ENCODE peak calls at places on chromosome 14, in ten cellular contexts. H is A549, P is heart left ventricle, W is stomach, K is uterus, T is Peyer's patch, R is spleen, Y is tibial nerve, Q is esophagus squamous epithelium, V is IMR-90. X is an unnamed sample.

GRCh38 chr14:95961481-95961880 is 77.7 kb upstream of the C14orf132 start:
- DNase-seq in H (no peak), P (no peak), W (no peak), K (no peak), T (no peak), R (no peak), Y (no peak), Q (no peak), V (no peak), X (no peak)

GRCh38 chr14:64724578-64724930 is 20.3 kb downstream of the PLEKHG3 start:
- DNase-seq in H (no peak), P (no peak), W (no peak), K (no peak), T (no peak), R (peak), Y (no peak), Q (no peak), V (no peak), X (no peak)

GRCh38 chr14:71606064-71606463 is 326.2 kb upstream of the RGS6 start:
- DNase-seq in H (no peak), P (no peak), W (no peak), K (no peak), T (no peak), R (no peak), Y (no peak), Q (no peak), V (no peak), X (no peak)

GRCh38 chr14:93914278-93914677 is 12.9 kb upstream of the FAM181A start:
- DNase-seq in H (no peak), P (no peak), W (no peak), K (no peak), T (no peak), R (no peak), Y (no peak), Q (no peak), V (no peak), X (no peak)

GRCh38 chr14:100673085-100673806 is 53.4 kb upstream of the DLK1 start:
- DNase-seq in H (no peak), P (no peak), W (peak), K (no peak), T (peak), R (no peak), Y (no peak), Q (no peak), V (no peak), X (peak)

GRCh38 chr14:101918125-101918989 is 46.0 kb upstream of the DYNC1H1 start:
- DNase-seq in H (no peak), P (no peak), W (no peak), K (no peak), T (no peak), R (no peak), Y (no peak), Q (no peak), V (no peak), X (no peak)

GRCh38 chr14:70665448-70666363 is 24.0 kb downstream of the TTC9 start:
- DNase-seq in H (peak), P (no peak), W (peak), K (no peak), T (peak), R (no peak), Y (no peak), Q (no peak), V (no peak), X (no peak)

GRCh38 chr14:104373055-104373854 is 206.3 kb upstream of the C14orf180 start:
- DNase-seq in H (no peak), P (no peak), W (no peak), K (no peak), T (no peak), R (peak), Y (no peak), Q (no peak), V (no peak), X (no peak)

GRCh38 chr14:64937821-64938193 is 4.7 kb downstream of the GPX2 start:
- DNase-seq in H (peak), P (no peak), W (no peak), K (no peak), T (no peak), R (no peak), Y (no peak), Q (no peak), V (peak), X (peak)

GRCh38 chr14:96484391-96484790 is 17.8 kb upstream of the PAPOLA start:
- DNase-seq in H (no peak), P (no peak), W (no peak), K (no peak), T (no peak), R (no peak), Y (no peak), Q (no peak), V (no peak), X (no peak)

GRCh38 chr14:92649934-92650545 is 98.4 kb downstream of the LGMN start:
- DNase-seq in H (no peak), P (no peak), W (peak), K (peak), T (peak), R (no peak), Y (peak), Q (peak), V (peak), X (no peak)

GRCh38 chr14:104735830-104736642 is 12.0 kb downstream of the ADSS1 start:
- DNase-seq in H (no peak), P (peak), W (peak), K (peak), T (peak), R (peak), Y (peak), Q (no peak), V (peak), X (no peak)

GRCh38 chr14:34063470-34064164 is 112.7 kb upstream of the EGLN3 start:
- DNase-seq in H (peak), P (no peak), W (no peak), K (no peak), T (no peak), R (no peak), Y (no peak), Q (no peak), V (no peak), X (no peak)

GRCh38 chr14:89493877-89494634 is 77.0 kb upstream of the FOXN3 start:
- DNase-seq in H (no peak), P (no peak), W (no peak), K (no peak), T (no peak), R (no peak), Y (no peak), Q (no peak), V (no peak), X (peak)

GRCh38 chr14:97456958-97457357 is 659.8 kb downstream of the VRK1 start:
- DNase-seq in H (no peak), P (peak), W (no peak), K (no peak), T (peak), R (no peak), Y (no peak), Q (no peak), V (no peak), X (no peak)

GRCh38 chr14:35285168-35285990 is 6.8 kb upstream of the PSMA6 start:
- DNase-seq in H (no peak), P (no peak), W (no peak), K (no peak), T (no peak), R (no peak), Y (no peak), Q (no peak), V (peak), X (no peak)

GRCh38 chr14:63632932-63633514 is 8.6 kb downstream of the WDR89 start:
- DNase-seq in H (peak), P (no peak), W (no peak), K (no peak), T (no peak), R (no peak), Y (no peak), Q (no peak), V (peak), X (peak)

GRCh38 chr14:50085570-50086315 is 30.6 kb downstream of the VCPKMT start:
- DNase-seq in H (no peak), P (no peak), W (no peak), K (no peak), T (peak), R (no peak), Y (no peak), Q (no peak), V (peak), X (no peak)

GRCh38 chr14:96257900-96258299 is 1.9 kb downstream of the BDKRB1 start:
- DNase-seq in H (no peak), P (no peak), W (no peak), K (no peak), T (no peak), R (no peak), Y (no peak), Q (no peak), V (no peak), X (no peak)

GRCh38 chr14:52263190-52263589 is 4.3 kb upstream of the PTGDR start:
- DNase-seq in H (no peak), P (no peak), W (no peak), K (no peak), T (no peak), R (no peak), Y (no peak), Q (no peak), V (no peak), X (no peak)

GRCh38 chr14:34501997-34502396 is 37.5 kb downstream of the EAPP start:
- DNase-seq in H (no peak), P (no peak), W (no peak), K (no peak), T (no peak), R (no peak), Y (no peak), Q (no peak), V (peak), X (no peak)

GRCh38 chr14:34374998-34375740 is 86.9 kb downstream of the SPTSSA start:
- DNase-seq in H (no peak), P (no peak), W (no peak), K (no peak), T (peak), R (no peak), Y (no peak), Q (no peak), V (no peak), X (no peak)

GRCh38 chr14:72443991-72444431 is 449.9 kb downstream of the DPF3 start:
- DNase-seq in H (no peak), P (no peak), W (no peak), K (no peak), T (peak), R (no peak), Y (no peak), Q (no peak), V (no peak), X (no peak)

GRCh38 chr14:51548187-51548586 is 103.5 kb upstream of the FRMD6 start:
- DNase-seq in H (no peak), P (no peak), W (no peak), K (no peak), T (no peak), R (no peak), Y (no peak), Q (no peak), V (no peak), X (no peak)

GRCh38 chr14:64779472-64779871 is 75.2 kb downstream of the PLEKHG3 start:
- DNase-seq in H (no peak), P (no peak), W (peak), K (no peak), T (no peak), R (peak), Y (no peak), Q (no peak), V (no peak), X (no peak)

GRCh38 chr14:104316121-104316722 is 177.8 kb downstream of the KIF26A start:
- DNase-seq in H (no peak), P (peak), W (peak), K (no peak), T (peak), R (peak), Y (no peak), Q (no peak), V (no peak), X (no peak)

GRCh38 chr14:69152181-69152943 is 557 bp downstream of the DCAF5 start:
- DNase-seq in H (no peak), P (peak), W (no peak), K (no peak), T (peak), R (peak), Y (no peak), Q (no peak), V (no peak), X (peak)

GRCh38 chr14:69574266-69574953 is at the start of gene CCDC177:
- DNase-seq in H (peak), P (peak), W (peak), K (no peak), T (peak), R (peak), Y (no peak), Q (no peak), V (peak), X (peak)

GRCh38 chr14:103372552-103373304 is 12.5 kb upstream of the MARK3 start:
- DNase-seq in H (peak), P (no peak), W (peak), K (no peak), T (peak), R (no peak), Y (no peak), Q (no peak), V (peak), X (peak)

GRCh38 chr14:102028733-102029132 is 58.1 kb downstream of the HSP90AA1 start:
- DNase-seq in H (no peak), P (no peak), W (no peak), K (no peak), T (no peak), R (no peak), Y (no peak), Q (no peak), V (peak), X (no peak)

GRCh38 chr14:70640938-70641547 is 673 bp upstream of the TTC9 start:
- DNase-seq in H (peak), P (peak), W (peak), K (peak), T (peak), R (peak), Y (no peak), Q (no peak), V (peak), X (no peak)

GRCh38 chr14:51596473-51596870 is 55.2 kb upstream of the FRMD6 start:
- DNase-seq in H (no peak), P (no peak), W (no peak), K (no peak), T (no peak), R (no peak), Y (no peak), Q (no peak), V (no peak), X (no peak)

GRCh38 chr14:81551471-81551870 is 17.8 kb upstream of the SEL1L start:
- DNase-seq in H (no peak), P (no peak), W (no peak), K (no peak), T (no peak), R (no peak), Y (no peak), Q (no peak), V (no peak), X (no peak)

GRCh38 chr14:67018720-67019119 is 170.5 kb upstream of the GARIN2 start:
- DNase-seq in H (no peak), P (no peak), W (no peak), K (no peak), T (no peak), R (no peak), Y (no peak), Q (no peak), V (no peak), X (no peak)

GRCh38 chr14:104769324-104770071 is 16.6 kb downstream of the SIVA1 start:
- DNase-seq in H (no peak), P (no peak), W (no peak), K (no peak), T (no peak), R (no peak), Y (no peak), Q (no peak), V (no peak), X (no peak)

GRCh38 chr14:103016071-103016470 is 41.3 kb downstream of the CDC42BPB start:
- DNase-seq in H (no peak), P (peak), W (no peak), K (no peak), T (peak), R (peak), Y (no peak), Q (no peak), V (no peak), X (no peak)

GRCh38 chr14:101466456-101467180 is 94.7 kb upstream of the DIO3 start:
- DNase-seq in H (no peak), P (no peak), W (no peak), K (no peak), T (peak), R (peak), Y (no peak), Q (no peak), V (no peak), X (no peak)

GRCh38 chr14:20618328-20618749 is 23.2 kb downstream of the OR6S1 start:
- DNase-seq in H (no peak), P (no peak), W (no peak), K (no peak), T (no peak), R (no peak), Y (no peak), Q (no peak), V (no peak), X (peak)

GRCh38 chr14:105904379-105904778 is 378.0 kb downstream of the TMEM121 start:
- DNase-seq in H (no peak), P (no peak), W (no peak), K (no peak), T (no peak), R (no peak), Y (no peak), Q (no peak), V (no peak), X (no peak)
- TF ChIP-seq POLR2A in H (no peak), P (no peak), W (no peak), K (no peak), T (no peak), R (no peak), Y (no peak), Q (no peak), V (no peak), X (no peak)

DNA sequence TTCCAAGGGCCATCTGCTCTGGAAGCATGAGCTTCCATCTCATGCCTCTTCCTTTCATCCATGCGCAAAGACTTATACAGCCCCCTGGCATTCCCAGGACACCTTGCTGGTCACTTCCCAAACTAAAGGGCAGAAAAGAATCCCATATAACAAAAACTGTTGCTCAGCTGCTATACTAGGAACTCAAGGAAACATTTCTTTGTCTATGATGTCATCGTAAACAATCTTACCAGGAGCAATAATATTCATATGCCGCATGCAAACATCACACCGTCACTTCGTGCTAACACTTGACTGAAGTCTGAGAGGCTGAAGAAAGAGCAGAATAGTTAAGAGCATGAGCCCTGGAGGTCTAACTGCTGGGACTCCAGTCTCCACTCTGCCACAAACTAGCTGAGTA is 50.5 kb upstream of the CDKN3 start:
- DNase-seq in H (no peak), P (no peak), W (no peak), K (no peak), T (no peak), R (no peak), Y (no peak), Q (no peak), V (no peak), X (no peak)
- TF ChIP-seq POLR2A in H (no peak), P (no peak), W (no peak), K (no peak), T (no peak), R (no peak), Y (no peak), Q (no peak), V (no peak), X (no peak)

GRCh38 chr14:23321572-23322547 is 603 bp downstream of the PABPN1 start:
- DNase-seq in H (peak), P (peak), W (peak), K (peak), T (peak), R (peak), Y (peak), Q (no peak), V (peak), X (peak)
- TF ChIP-seq POLR2A in H (peak), P (no peak), W (no peak), K (no peak), T (peak), R (no peak), Y (no peak), Q (no peak), V (peak), X (peak)

GRCh38 chr14:55103005-55103640 is 25.9 kb upstream of the LGALS3 start:
- DNase-seq in H (peak), P (peak), W (peak), K (peak), T (peak), R (peak), Y (peak), Q (peak), V (peak), X (peak)
- TF ChIP-seq POLR2A in H (peak), P (no peak), W (no peak), K (peak), T (peak), R (no peak), Y (peak), Q (no peak), V (no peak), X (peak)

X was measured in erythroblast.